ENCODE peak calls at places on chromosomes 4 and X, in six cellular contexts. D, U, M, N, G and X are unnamed samples.

GRCh38 chr4:5378002-5378401 is 326.7 kb downstream of the STK32B start:
- DNase-seq in U (no peak), G (no peak), M (no peak), D (no peak), N (peak), X (no peak)

GRCh38 chrX:15343075-15343476 is 7.8 kb upstream of the PIGA start:
- DNase-seq in M (no peak), G (no peak), U (peak), D (no peak), N (no peak), X (no peak)

GRCh38 chrX:10158279-10158939 is 1.6 kb downstream of the CLCN4 start:
- DNase-seq in N (peak), D (no peak), M (peak), U (no peak), G (peak), X (no peak)

GRCh38 chr4:168631241-168632151 is 134.6 kb downstream of the PALLD start:
- DNase-seq in U (peak), N (peak), G (peak), D (peak), M (peak), X (no peak)

GRCh38 chr4:37522996-37523395 is 163.2 kb downstream of the RELL1 start:
- DNase-seq in U (no peak), D (no peak), N (no peak), M (no peak), G (no peak), X (no peak)

GRCh38 chr4:173167793-173168395 is 717 bp upstream of the GALNT7 start:
- DNase-seq in N (peak), M (no peak), U (peak), G (peak), D (peak), X (no peak)

GRCh38 chr4:4606321-4606720 is 64.5 kb upstream of the STX18 start:
- DNase-seq in G (no peak), D (no peak), N (no peak), M (no peak), U (no peak), X (no peak)

GRCh38 chr4:163072222-163072621 is 94.5 kb downstream of the NAF1 start:
- DNase-seq in M (no peak), G (no peak), U (no peak), N (no peak), D (no peak), X (no peak)

GRCh38 chr4:141898336-141898735 is 262.0 kb downstream of the IL15 start:
- DNase-seq in N (no peak), M (no peak), G (no peak), U (no peak), D (no peak), X (no peak)

GRCh38 chrX:47234583-47234982 is 1.8 kb downstream of the USP11 start:
- DNase-seq in G (no peak), D (no peak), U (no peak), M (no peak), N (no peak), X (no peak)

GRCh38 chr4:1099270-1099669 is 14.1 kb downstream of the RNF212 start:
- DNase-seq in D (no peak), M (no peak), N (no peak), U (no peak), G (peak), X (no peak)

GRCh38 chrX:136199365-136199764 is 51.8 kb downstream of the MAP7D3 start:
- DNase-seq in D (no peak), U (no peak), N (no peak), M (no peak), G (no peak), X (no peak)

GRCh38 chr4:8771666-8772065 is 100.0 kb downstream of the HMX1 start:
- DNase-seq in N (no peak), D (peak), U (no peak), G (peak), M (no peak), X (no peak)

GRCh38 chr4:178240891-178241290 is 798.7 kb upstream of the AGA start:
- DNase-seq in U (no peak), D (no peak), N (no peak), M (no peak), G (no peak), X (no peak)

GRCh38 chr4:109332926-109333464 is 30.5 kb upstream of the COL25A1 start:
- DNase-seq in D (no peak), G (no peak), U (no peak), N (peak), M (no peak), X (no peak)

GRCh38 chrX:31258163-31258562 is 186.3 kb upstream of the FTHL17 start:
- DNase-seq in G (no peak), D (no peak), U (no peak), M (no peak), N (no peak), X (no peak)

GRCh38 chrX:140664939-140665338 is 44.6 kb upstream of the LINC00632 start:
- DNase-seq in D (no peak), M (no peak), N (no peak), U (no peak), G (no peak), X (no peak)

GRCh38 chrX:109622270-109622669 is 2.7 kb downstream of the KCNE5 start:
- DNase-seq in D (no peak), N (no peak), M (no peak), U (peak), G (no peak), X (no peak)

GRCh38 chrX:123588723-123589122 is 144.1 kb downstream of the THOC2 start:
- DNase-seq in D (no peak), M (no peak), U (no peak), G (no peak), N (no peak), X (no peak)

GRCh38 chr4:10075953-10076391 is 40.6 kb downstream of the WDR1 start:
- DNase-seq in D (peak), G (peak), U (peak), M (peak), N (no peak), X (no peak)

GRCh38 chr4:140372607-140373327 is 679 bp upstream of the SCOC start:
- DNase-seq in U (no peak), D (no peak), N (peak), G (no peak), M (no peak), X (no peak)

GRCh38 chrX:116961872-116962582 is 499.3 kb upstream of the CT83 start:
- DNase-seq in N (no peak), M (no peak), U (no peak), G (no peak), D (no peak), X (no peak)

GRCh38 chr4:57044996-57045395 is 65.2 kb downstream of the IGFBP7 start:
- DNase-seq in U (no peak), N (no peak), G (no peak), D (no peak), M (no peak), X (no peak)

GRCh38 chr4:29066856-29067255 is 1653.3 kb upstream of the PCDH7 start:
- DNase-seq in M (no peak), D (no peak), G (no peak), U (no peak), N (no peak), X (no peak)

GRCh38 chr4:76571274-76571673 is 136.2 kb downstream of the SHROOM3 start:
- DNase-seq in G (no peak), U (peak), N (no peak), M (no peak), D (no peak), X (no peak)

GRCh38 chr4:48909697-48910096 is 3.1 kb upstream of the OCIAD2 start:
- DNase-seq in G (no peak), D (no peak), N (no peak), M (peak), U (no peak), X (peak)

GRCh38 chr4:55435136-55435535 is 39.4 kb downstream of the TMEM165 start:
- DNase-seq in G (no peak), M (no peak), D (no peak), U (no peak), N (peak), X (no peak)

GRCh38 chr4:9946171-9946570 is 75.1 kb downstream of the SLC2A9 start:
- DNase-seq in N (no peak), G (no peak), M (no peak), D (no peak), U (no peak), X (no peak)

GRCh38 chr4:148443550-148444295 is 1.5 kb upstream of the NR3C2 start:
- DNase-seq in U (peak), N (peak), D (peak), M (peak), G (peak), X (no peak)

GRCh38 chrX:110003167-110004156 is 548 bp downstream of the TMEM164 start:
- DNase-seq in D (peak), N (no peak), G (peak), M (peak), U (peak), X (no peak)

GRCh38 chr4:43457866-43458265 is 565.4 kb downstream of the GRXCR1 start:
- DNase-seq in U (no peak), M (no peak), D (no peak), G (no peak), N (no peak), X (no peak)

GRCh38 chr4:113673450-113673849 is 88.1 kb downstream of the CAMK2D start:
- DNase-seq in N (peak), G (no peak), D (no peak), U (no peak), M (no peak), X (no peak)

GRCh38 chrX:2360731-2361130 is 140.0 kb downstream of the DHRSX start:
- DNase-seq in N (no peak), M (no peak), U (no peak), G (no peak), D (no peak), X (no peak)

GRCh38 chrX:31178769-31179125 is 106.9 kb upstream of the FTHL17 start:
- DNase-seq in U (no peak), G (no peak), M (no peak), N (no peak), D (no peak), X (no peak)

GRCh38 chrX:11755724-11756123 is 2.3 kb upstream of the MSL3 start:
- DNase-seq in M (no peak), N (no peak), G (no peak), U (no peak), D (no peak), X (no peak)

GRCh38 chrX:30533261-30533660 is 44.3 kb downstream of the TASL start:
- DNase-seq in N (no peak), U (no peak), G (no peak), M (no peak), D (no peak), X (no peak)

GRCh38 chr4:99468891-99469290 is 33.7 kb upstream of the ADH7 start:
- DNase-seq in M (no peak), N (no peak), D (no peak), G (no peak), U (no peak), X (no peak)

GRCh38 chr4:87985887-87986200 is 10.3 kb downstream of the SPP1 start:
- DNase-seq in U (no peak), G (no peak), M (no peak), N (no peak), D (no peak), X (no peak)
- H3K27ac ChIP-seq in U (no peak), G (no peak), M (no peak), N (no peak), D (no peak), X (no peak)

GRCh38 chr4:119284876-119285611 is 36.9 kb downstream of the FABP2 start:
- DNase-seq in G (no peak), D (no peak), N (no peak), M (no peak), U (no peak), X (no peak)
- TF ChIP-seq CTCF in G (no peak), D (no peak), N (no peak), M (peak), U (peak), X (no peak)

GRCh38 chr4:2510351-2511259 is 25.8 kb upstream of the FAM193A start:
- DNase-seq in G (no peak), D (no peak), N (no peak), M (no peak), U (no peak), X (no peak)

GRCh38 chr4:2511645-2512131 is 24.8 kb upstream of the FAM193A start:
- DNase-seq in N (no peak), D (no peak), M (no peak), G (no peak), U (no peak), X (no peak)

GRCh38 chr4:2512396-2513135 is 23.9 kb upstream of the FAM193A start:
- DNase-seq in M (no peak), D (no peak), U (no peak), G (no peak), N (no peak), X (no peak)

GRCh38 chr4:2516635-2517034 is 19.8 kb upstream of the FAM193A start:
- DNase-seq in D (no peak), G (no peak), U (no peak), N (no peak), M (no peak), X (no peak)

DNA sequence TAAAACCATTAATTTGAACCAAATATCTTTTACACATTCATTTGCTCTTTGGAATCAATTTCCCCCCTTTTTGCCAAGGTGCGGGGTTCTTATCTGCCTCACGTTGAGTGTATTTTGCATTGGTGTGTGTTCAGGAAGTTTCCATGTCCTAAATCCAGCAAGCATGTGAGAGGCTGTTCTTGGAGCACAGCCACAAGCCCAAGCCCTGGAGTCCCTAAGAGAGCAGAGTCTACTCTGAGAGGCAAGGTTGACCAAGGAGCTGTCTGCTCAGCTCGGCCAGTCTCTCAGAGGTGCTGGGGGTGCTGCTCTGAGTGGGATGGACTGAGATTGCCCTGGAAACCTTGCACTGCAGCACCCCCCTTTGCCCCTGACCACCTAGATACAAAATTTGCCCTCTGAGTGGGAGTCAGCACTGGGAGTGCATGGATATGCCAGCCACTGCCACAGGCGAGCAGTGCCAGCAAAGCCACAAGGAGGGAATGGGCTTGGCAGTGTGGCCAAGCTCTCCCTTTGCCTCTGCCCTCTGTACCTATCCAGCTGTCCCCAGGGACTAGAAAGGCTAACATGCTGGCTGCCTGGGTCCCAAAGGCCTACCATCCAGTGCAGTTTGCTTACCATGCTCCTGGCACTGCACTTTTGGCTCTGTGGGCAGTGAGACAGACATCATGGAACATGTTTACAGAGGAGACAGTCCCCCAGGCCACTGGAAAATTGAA is 20.5 kb upstream of the FAM193A start:
- DNase-seq in G (no peak), D (peak), U (peak), N (no peak), M (peak), X (no peak)
- H3K27ac ChIP-seq in G (no peak), D (no peak), U (no peak), N (no peak), M (no peak), X (peak)

GRCh38 chrX:72540318-72540717 is 32.3 kb downstream of the HDAC8 start:
- DNase-seq in G (no peak), M (no peak), D (no peak), U (no peak), N (no peak), X (no peak)

GRCh38 chrX:72536542-72536941 is 36.1 kb downstream of the HDAC8 start:
- DNase-seq in N (no peak), D (no peak), M (no peak), U (no peak), G (no peak), X (no peak)

DNA sequence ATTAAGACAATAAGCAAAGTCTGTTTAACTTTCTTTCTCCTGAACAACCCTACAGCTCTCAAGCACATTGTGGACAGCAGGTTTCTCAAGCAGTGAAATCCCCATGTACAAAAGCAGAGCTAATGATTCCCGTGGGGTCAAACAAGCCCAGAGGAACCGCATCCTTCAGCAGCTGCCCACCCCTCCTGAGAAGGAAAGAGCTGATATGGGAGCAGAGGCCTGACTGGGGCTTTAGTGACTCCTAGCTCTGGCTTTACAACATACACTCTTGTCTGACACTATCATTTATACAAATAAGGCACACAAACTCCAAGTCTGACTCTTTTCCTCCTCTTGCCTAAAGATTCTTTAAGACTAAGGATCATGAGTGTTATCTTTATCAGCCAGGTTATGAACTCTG is 32.8 kb downstream of the HDAC8 start:
- DNase-seq in D (no peak), U (no peak), G (no peak), M (no peak), N (peak), X (no peak)
- TF ChIP-seq CTCF in D (no peak), U (no peak), G (no peak), M (no peak), N (no peak), X (no peak)

DNA sequence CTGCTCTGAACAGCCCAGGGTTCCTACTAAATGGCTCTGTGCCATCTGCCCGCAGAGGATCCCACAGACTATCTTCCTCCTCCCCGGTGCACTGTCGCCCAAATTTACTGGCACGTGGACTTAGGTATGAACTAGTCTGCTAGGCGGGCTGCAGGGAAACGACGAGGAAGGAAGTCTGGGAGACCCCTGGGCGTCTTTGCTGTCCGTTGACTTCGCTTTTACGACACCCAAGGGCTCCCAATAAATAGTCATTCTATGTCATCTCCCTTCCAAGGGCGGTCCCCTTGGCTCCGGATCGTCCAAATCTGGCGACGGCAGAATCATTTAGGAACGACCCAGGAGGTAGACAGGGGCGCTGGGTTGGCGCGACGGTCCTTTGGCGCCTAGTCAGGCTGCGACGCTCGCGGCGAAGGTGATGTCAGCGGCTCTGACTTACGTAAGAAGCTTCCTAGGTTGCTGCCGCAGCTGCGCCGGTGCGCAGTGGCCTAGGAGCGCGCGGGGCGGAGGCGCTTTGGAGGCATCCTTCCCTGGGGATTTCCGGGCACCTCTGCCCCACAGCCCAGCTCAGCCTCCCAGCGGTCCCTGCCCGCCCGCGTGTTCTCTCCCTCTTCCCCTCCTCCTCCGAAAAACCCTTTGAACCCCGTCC is 2.2 kb downstream of the NHS start:
- DNase-seq in M (peak), D (peak), N (peak), U (no peak), G (peak), X (peak)
- H3K27ac ChIP-seq in M (peak), D (no peak), N (no peak), U (no peak), G (no peak), X (peak)

GRCh38 chrX:53093177-53093655 is 726 bp upstream of the KANTR start:
- DNase-seq in D (peak), G (peak), U (peak), N (peak), M (peak), X (peak)
- TF ChIP-seq CTCF in D (peak), G (peak), U (peak), N (peak), M (peak), X (peak)

DNA sequence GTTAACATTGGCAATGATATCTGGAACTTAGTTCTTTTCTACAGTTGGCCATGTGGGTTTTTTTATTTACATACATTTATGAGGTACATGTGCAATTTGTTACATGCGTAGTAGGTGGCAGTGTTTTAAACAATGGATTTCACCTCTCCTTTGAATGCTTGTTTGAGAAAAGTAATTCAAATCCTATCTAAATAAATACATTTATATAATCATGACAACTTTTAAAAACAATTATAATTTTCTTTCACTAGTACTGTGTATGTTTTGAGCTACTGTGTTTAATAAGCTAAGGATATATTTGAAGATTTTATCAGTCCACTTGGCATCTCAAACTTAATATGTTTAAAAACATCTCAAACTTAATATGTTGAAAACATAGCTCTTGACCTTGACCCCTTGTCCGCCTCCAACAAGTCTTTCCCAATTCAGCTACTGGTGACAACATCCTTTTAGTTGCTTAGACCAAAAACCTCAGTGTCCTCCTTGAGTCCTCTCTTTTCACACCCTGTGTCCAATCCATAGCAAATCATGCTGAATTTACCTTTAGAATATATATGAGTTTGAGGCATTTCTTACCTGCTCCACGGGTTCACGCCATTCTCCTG is 14.5 kb downstream of the GUCY1B1 start:
- DNase-seq in M (no peak), U (no peak), D (peak), N (no peak), G (no peak), X (no peak)
- H3K27ac ChIP-seq in M (no peak), U (no peak), D (peak), N (no peak), G (no peak), X (no peak)